ENCODE peak calls at places on chromosomes 11 and 22, in eight cellular contexts. Y is sigmoid colon, B is left ventricle myocardium inferior, Q is tibial nerve, R is ovary, S is fibroblast of lung, J is upper lobe of right lung, Z is neuronal stem cell. P is an unnamed sample.

GRCh38 chr11:86869531-86869930 is 69.2 kb downstream of the PRSS23 start:
- DNase-seq in J (no peak), B (no peak), Z (no peak), Y (no peak), S (no peak), Q (no peak), R (no peak), P (no peak)

GRCh38 chr11:6658647-6659046 is 3.0 kb upstream of the DCHS1 start:
- DNase-seq in Y (no peak), S (no peak), J (no peak), R (no peak), Z (no peak), Q (no peak), B (no peak), P (no peak)

GRCh38 chr22:45831394-45831793 is 145.6 kb downstream of the WNT7B start:
- DNase-seq in R (no peak), S (peak; percentile 55), Y (no peak), J (no peak), B (no peak), Q (no peak), Z (no peak), P (no peak)

GRCh38 chr11:79440451-79441158 is at the start of gene TENM4:
- DNase-seq in Z (peak; percentile 67), Y (peak; percentile 86), Q (peak; percentile 71), S (peak; percentile 95), R (peak; percentile 94), B (peak; percentile 59), J (peak; percentile 70), P (peak; percentile 36)

GRCh38 chr11:110710520-110711381 is 1.5 kb downstream of the ARHGAP20 start:
- DNase-seq in Y (peak; percentile 79), B (peak; percentile 23), S (peak; percentile 43), Q (peak; percentile 47), J (peak; percentile 76), R (peak; percentile 43), Z (no peak), P (no peak)

GRCh38 chr22:47232197-47232596 is 469.7 kb downstream of the TBC1D22A start:
- DNase-seq in S (no peak), Z (no peak), Q (no peak), B (no peak), R (no peak), J (no peak), Y (no peak), P (no peak)

GRCh38 chr22:29143848-29144785 is 61.6 kb upstream of the EMID1 start:
- DNase-seq in Y (peak; percentile 53), R (no peak), Q (no peak), B (no peak), Z (no peak), J (no peak), S (no peak), P (peak; percentile 51)

GRCh38 chr11:772429-773390 is 4.6 kb downstream of the GATD1 start:
- DNase-seq in Y (peak; percentile 72), Z (no peak), J (peak; percentile 61), Q (no peak), B (no peak), R (no peak), S (no peak), P (no peak)

GRCh38 chr11:95299078-95299611 is 68.1 kb upstream of the SESN3 start:
- DNase-seq in R (peak; percentile 34), Z (no peak), Y (no peak), J (no peak), Q (no peak), B (no peak), S (peak; percentile 85), P (no peak)

GRCh38 chr11:45609902-45610301 is 55.5 kb downstream of the CHST1 start:
- DNase-seq in Y (no peak), S (no peak), R (no peak), B (no peak), Z (no peak), Q (no peak), J (no peak), P (no peak)

GRCh38 chr22:35072939-35073338 is 7.0 kb downstream of the ISX start:
- DNase-seq in S (peak; percentile 1), B (no peak), Q (no peak), Z (no peak), R (no peak), J (no peak), Y (peak; percentile 73), P (no peak)

GRCh38 chr22:35619336-35620094 is 2.4 kb upstream of the MB start:
- DNase-seq in B (no peak), R (no peak), Y (no peak), Q (no peak), S (no peak), Z (no peak), J (no peak), P (no peak)

GRCh38 chr22:20765938-20766337 is 8.0 kb upstream of the SERPIND1 start:
- DNase-seq in S (no peak), B (no peak), Z (no peak), Q (no peak), Y (no peak), J (no peak), R (no peak), P (no peak)

DNA sequence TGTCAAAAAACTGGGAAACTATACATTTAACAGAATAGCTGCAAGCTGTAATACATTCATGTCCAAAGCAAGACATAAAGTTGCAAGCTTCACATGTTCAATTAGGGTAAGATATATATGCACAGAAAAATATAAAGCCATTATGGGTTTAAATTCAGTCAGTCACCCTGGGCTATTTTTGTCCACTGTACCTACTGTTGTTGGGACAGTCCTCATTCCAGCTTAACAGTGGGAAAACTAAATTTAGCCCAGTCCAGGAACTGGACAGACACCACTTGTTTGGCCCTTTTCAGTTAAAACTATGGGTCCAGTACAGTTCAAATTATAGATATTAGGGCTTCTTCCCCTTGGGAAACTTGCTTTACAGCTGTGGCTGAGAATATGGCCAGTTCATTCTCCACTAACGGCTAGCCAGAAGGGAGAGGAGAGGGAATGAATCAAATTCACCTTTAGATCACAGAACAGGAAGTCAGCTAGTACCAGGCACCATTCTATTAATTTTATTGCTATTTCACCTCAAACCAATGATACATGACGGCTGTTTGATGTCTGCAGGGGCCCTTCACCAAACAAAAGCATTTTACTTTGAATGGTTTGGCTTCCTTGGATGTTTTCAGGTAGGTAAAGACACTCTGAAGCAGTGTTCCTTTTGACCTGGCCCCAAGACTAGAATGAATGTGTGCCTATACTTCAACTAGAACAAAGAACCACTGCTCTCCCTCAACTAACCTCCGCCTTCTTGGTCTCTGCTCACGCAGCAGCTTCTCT is 22.2 kb downstream of the ZNF280B start:
- DNase-seq in Z (no peak), Y (no peak), J (no peak), S (no peak), Q (no peak), B (no peak), R (no peak), P (no peak)
- H3K36me3 ChIP-seq in Z (peaks cover 4% of the 10 kb centered on the region), Y (no peaks in the 10 kb centered on the region), J (no peaks in the 10 kb centered on the region), S (no peaks in the 10 kb centered on the region), Q (no peaks in the 10 kb centered on the region), B (no peaks in the 10 kb centered on the region), R (no peaks in the 10 kb centered on the region), P (no peaks in the 10 kb centered on the region)

GRCh38 chr22:42902875-42903510 is 45.9 kb upstream of the ARFGAP3 start:
- DNase-seq in J (no peak), Y (peak; percentile 89), Z (no peak), R (peak; percentile 54), Q (no peak), S (no peak), B (no peak), P (no peak)
- H3K27ac ChIP-seq in J (no peak overlapping the region), Y (peak overlapping the region; percentile 59), Z (no peak overlapping the region), R (no peak overlapping the region), Q (no peak overlapping the region), S (peak overlapping the region; percentile 1), B (peak overlapping the region; percentile 89), P (no peak overlapping the region)

DNA sequence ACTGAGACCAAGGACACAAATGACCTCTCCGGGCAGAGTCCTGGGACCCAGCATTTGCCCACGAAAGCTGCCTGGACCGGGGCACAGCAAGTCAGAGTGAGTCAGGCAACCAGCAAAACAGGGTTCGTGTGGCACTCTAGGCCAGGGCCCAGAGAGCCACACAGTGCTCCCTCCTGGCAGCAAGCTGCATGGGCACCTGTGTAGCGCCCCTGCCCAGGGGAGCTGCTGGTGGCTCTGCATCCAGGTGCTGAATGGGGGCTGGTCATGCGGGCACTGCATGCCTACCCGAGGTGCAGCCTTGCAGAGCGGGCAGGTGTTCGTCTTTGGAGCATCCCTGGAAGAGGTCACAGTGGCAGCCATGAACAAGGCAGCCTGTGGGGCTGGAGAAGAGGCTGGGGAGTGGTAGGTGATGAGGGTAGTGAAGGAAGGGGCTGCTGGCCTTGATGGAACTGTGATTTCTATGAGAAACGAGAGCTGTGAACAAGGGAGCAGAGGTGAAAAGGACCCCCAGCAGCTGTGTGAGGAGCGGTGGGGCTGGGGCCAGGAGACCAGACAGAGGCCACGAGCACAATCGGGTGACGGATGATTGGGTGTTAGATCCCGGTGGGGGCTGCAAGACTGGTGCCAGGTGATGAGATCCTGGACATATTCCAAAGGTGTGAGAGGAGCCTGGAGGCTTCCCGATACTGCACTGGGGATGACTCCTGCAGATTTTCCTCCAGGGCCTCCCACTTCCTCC is 63.3 kb downstream of the DGCR2 start:
- DNase-seq in B (no peak), R (no peak), J (peak; percentile 48), S (no peak), Q (no peak), Z (no peak), Y (peak; percentile 39), P (no peak)
- H3K36me3 ChIP-seq in B (peaks cover 86% of the 10 kb centered on the region), R (no peaks in the 10 kb centered on the region), J (peaks cover 97% of the 10 kb centered on the region), S (peaks cover 15% of the 10 kb centered on the region), Q (no peaks in the 10 kb centered on the region), Z (peaks cover 43% of the 10 kb centered on the region), Y (peaks cover 28% of the 10 kb centered on the region), P (peaks cover 67% of the 10 kb centered on the region)

GRCh38 chr11:83072689-83073242 is 1.1 kb upstream of the RAB30 start:
- DNase-seq in J (no peak), R (no peak), S (no peak), B (no peak), Y (no peak), Q (no peak), Z (no peak), P (no peak)

GRCh38 chr11:83071641-83072591 is at the start of gene RAB30:
- DNase-seq in Y (peak; percentile 99), B (peak; percentile 92), J (peak; percentile 92), R (peak; percentile 97), S (peak; percentile 100), Q (peak; percentile 98), Z (peak; percentile 98), P (peak; percentile 99)

GRCh38 chr11:83069441-83070043 is 2.2 kb downstream of the RAB30 start:
- DNase-seq in R (no peak), S (no peak), B (no peak), Y (no peak), Q (no peak), J (no peak), Z (no peak), P (no peak)

GRCh38 chr11:83070044-83070877 is 1.4 kb downstream of the RAB30 start:
- DNase-seq in Z (peak; percentile 26), S (peak; percentile 85), B (no peak), R (no peak), Y (no peak), Q (no peak), J (no peak), P (no peak)

DNA sequence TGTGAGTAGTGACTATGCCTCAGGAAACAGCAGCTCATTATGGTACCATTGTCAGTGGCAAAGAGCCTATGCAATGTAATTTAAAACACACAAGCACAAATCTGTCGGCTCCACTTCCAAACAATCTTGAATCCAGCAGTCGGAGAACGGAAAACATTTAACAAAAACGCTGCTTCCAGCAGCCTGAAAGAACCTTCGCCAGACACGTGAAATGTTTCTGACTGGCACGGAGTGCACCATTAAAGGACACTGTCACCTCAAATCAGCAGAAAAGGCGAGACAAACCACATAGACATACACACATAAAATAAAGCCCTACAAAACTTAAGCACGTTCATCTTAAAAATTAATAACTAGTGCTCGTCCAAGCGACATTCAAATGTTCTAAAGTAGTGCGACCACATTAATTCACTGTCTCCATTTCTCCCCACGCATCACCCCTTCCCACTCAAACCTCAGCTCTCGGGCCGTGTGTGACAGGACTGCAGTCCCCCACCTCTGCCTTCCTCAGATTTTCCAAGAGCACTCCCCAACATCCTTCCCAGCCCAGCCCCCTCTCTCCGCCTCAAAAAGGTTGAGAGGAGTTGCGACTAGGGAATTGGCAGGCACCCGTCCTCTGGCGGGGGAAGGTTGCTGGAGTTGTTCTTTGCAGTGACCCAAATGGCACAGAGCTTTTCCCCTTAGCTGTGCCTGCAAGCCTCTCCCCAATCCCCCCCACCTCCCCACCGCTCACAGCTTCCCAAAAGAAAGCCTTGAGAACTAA is 638 bp downstream of the RAB30 start:
- DNase-seq in S (no peak), Z (peak; percentile 11), R (peak; percentile 64), Y (peak; percentile 85), Q (no peak), B (peak; percentile 50), J (peak; percentile 71), P (no peak)
- H3K27ac ChIP-seq in S (peak overlapping the region; percentile 98), Z (no peak overlapping the region), R (peak overlapping the region; percentile 80), Y (peak overlapping the region; percentile 95), Q (peak overlapping the region; percentile 97), B (peak overlapping the region; percentile 95), J (peak overlapping the region; percentile 93), P (peak overlapping the region; percentile 94)